ENCODE peak calls at places on chromosomes 12 and 14, in eight cellular contexts. L, G, Y, Z, S, O, B and U are unnamed samples.

GRCh38 chr12:6182279-6182898 is 17.8 kb upstream of the CD9 start:
- DNase-seq in S (peak), Y (peak), O (peak), L (peak), G (no peak), Z (peak), B (peak), U (peak)

GRCh38 chr14:100155049-100155621 is 4.3 kb downstream of the DEGS2 start:
- DNase-seq in S (peak), L (peak), B (peak), G (no peak), Z (no peak), Y (no peak), O (no peak), U (no peak)

GRCh38 chr12:68981536-68981935 is 48.6 kb upstream of the CPM start:
- DNase-seq in Z (no peak), S (no peak), L (peak), B (no peak), G (no peak), Y (no peak), O (no peak), U (no peak)

GRCh38 chr12:110563702-110564470 is 19.2 kb downstream of the PPTC7 start:
- DNase-seq in L (peak), Y (peak), O (no peak), G (no peak), B (no peak), S (no peak), Z (no peak), U (no peak)

GRCh38 chr14:84809158-84809557 is 720.8 kb upstream of the FLRT2 start:
- DNase-seq in Z (no peak), L (no peak), O (no peak), G (no peak), B (no peak), Y (no peak), S (no peak), U (no peak)

GRCh38 chr12:53235742-53236442 is 3.9 kb upstream of the RARG start:
- DNase-seq in S (no peak), L (no peak), Y (no peak), G (no peak), Z (peak), B (no peak), O (no peak), U (no peak)

GRCh38 chr14:28709571-28710305 is 56.8 kb upstream of the FOXG1 start:
- DNase-seq in B (no peak), O (no peak), L (no peak), G (no peak), Y (no peak), Z (no peak), S (no peak), U (no peak)

GRCh38 chr12:87266305-87266704 is 762.9 kb downstream of the C12orf50 start:
- DNase-seq in S (no peak), B (no peak), L (peak), G (no peak), O (no peak), Z (no peak), Y (no peak), U (no peak)

GRCh38 chr14:44369401-44370123 is 137.5 kb downstream of the FSCB start:
- DNase-seq in B (no peak), L (no peak), Z (no peak), O (no peak), S (no peak), G (no peak), Y (no peak), U (no peak)

GRCh38 chr14:87286826-87287225 is 706.2 kb downstream of the GALC start:
- DNase-seq in L (no peak), B (no peak), O (no peak), Z (no peak), S (no peak), G (no peak), Y (no peak), U (no peak)

GRCh38 chr14:101058571-101058970 is 155.0 kb upstream of the RTL1 start:
- DNase-seq in L (peak), S (no peak), O (no peak), Y (no peak), G (no peak), B (no peak), Z (no peak), U (no peak)

GRCh38 chr14:69247691-69248440 is 12.1 kb upstream of the GALNT16 start:
- DNase-seq in Y (peak), G (no peak), L (peak), S (no peak), Z (no peak), O (no peak), B (no peak), U (no peak)

GRCh38 chr14:75821828-75822521 is 159.8 kb downstream of the TGFB3 start:
- DNase-seq in B (no peak), Z (no peak), O (no peak), L (peak), Y (no peak), S (no peak), G (no peak), U (no peak)

GRCh38 chr12:90331821-90332220 is 623.2 kb downstream of the CCER1 start:
- DNase-seq in Z (no peak), B (no peak), G (no peak), Y (no peak), L (no peak), S (no peak), O (no peak), U (no peak)

GRCh38 chr12:16281157-16281556 is 3.7 kb upstream of the SLC15A5 start:
- DNase-seq in G (no peak), L (peak), O (no peak), Z (no peak), B (no peak), Y (no peak), S (no peak), U (no peak)

GRCh38 chr14:49550284-49551184 is 35.6 kb downstream of the RPS29 start:
- DNase-seq in O (no peak), G (no peak), L (peak), B (peak), S (no peak), Z (no peak), Y (no peak), U (no peak)

GRCh38 chr12:81797100-81797499 is 38.0 kb upstream of the PPFIA2 start:
- DNase-seq in L (peak), Y (no peak), O (no peak), B (peak), S (no peak), Z (no peak), G (no peak), U (no peak)
- TF ChIP-seq CTCF in L (peak), Y (no peak), O (no peak), B (no peak), S (peak), Z (no peak), G (no peak), U (peak)

DNA sequence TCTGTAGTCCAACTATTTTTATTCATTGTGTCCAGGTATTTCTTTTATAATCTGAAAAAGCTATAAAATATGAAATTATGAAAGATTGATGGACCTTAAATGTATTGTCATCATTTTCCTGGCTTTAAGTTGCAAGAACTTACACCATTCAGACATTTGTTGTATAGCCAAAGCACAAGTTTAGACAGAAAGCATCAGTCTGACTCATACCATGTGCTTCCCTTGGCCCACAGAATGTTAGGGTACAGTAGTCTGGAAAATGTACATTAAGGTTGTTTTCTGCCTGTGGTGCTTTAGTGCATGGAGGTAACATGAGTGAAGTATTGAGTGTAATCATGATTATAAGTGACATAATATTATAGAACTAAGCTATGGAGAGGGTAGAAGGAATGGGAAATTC is 1002.5 kb downstream of the BCL11B start:
- DNase-seq in Y (no peak), B (peak), Z (no peak), O (no peak), G (no peak), L (no peak), S (no peak), U (no peak)
- TF ChIP-seq CTCF in Y (no peak), B (no peak), Z (no peak), O (no peak), G (no peak), L (no peak), S (no peak), U (no peak)

GRCh38 chr12:28933864-28934527 is 215.1 kb upstream of the FAR2 start:
- DNase-seq in L (no peak), O (no peak), G (no peak), Y (no peak), B (no peak), S (no peak), Z (no peak), U (no peak)
- TF ChIP-seq CTCF in L (no peak), O (no peak), G (no peak), Y (no peak), B (no peak), S (no peak), Z (no peak), U (no peak)

GRCh38 chr12:40819427-40820108 is 127.3 kb downstream of the CNTN1 start:
- DNase-seq in O (peak), G (no peak), Z (peak), S (peak), Y (no peak), L (no peak), B (no peak), U (no peak)
- TF ChIP-seq CTCF in O (no peak), G (no peak), Z (no peak), S (no peak), Y (no peak), L (no peak), B (no peak), U (no peak)

GRCh38 chr12:103768467-103769123 is 72.4 kb downstream of the NT5DC3 start:
- DNase-seq in G (no peak), S (no peak), O (no peak), L (no peak), B (no peak), Y (no peak), Z (no peak), U (no peak)
- TF ChIP-seq CTCF in G (no peak), S (no peak), O (no peak), L (no peak), B (no peak), Y (no peak), Z (no peak), U (no peak)

DNA sequence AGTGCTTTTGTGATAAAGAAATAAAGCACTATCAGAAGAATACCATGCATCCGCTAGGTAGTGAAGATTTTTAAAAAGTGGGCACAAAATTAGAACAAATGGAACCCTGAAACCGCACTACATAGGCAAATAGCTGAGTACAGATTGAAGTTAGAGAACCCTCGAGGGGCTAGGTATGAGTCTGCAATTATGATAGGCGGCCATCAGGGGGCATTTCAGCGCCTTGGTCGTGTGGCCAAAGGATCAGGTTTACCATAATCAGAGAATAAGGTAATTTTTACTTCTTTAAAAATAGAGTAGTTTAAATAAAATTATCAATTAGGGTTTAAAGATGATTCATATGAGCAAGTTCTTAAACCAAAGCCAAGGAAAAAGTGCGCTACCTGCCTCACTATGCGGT is 129.8 kb downstream of the TMX1 start:
- DNase-seq in G (peak), Y (no peak), L (peak), O (no peak), B (no peak), Z (no peak), S (no peak), U (no peak)
- TF ChIP-seq CTCF in G (no peak), Y (no peak), L (peak), O (no peak), B (no peak), Z (peak), S (peak), U (peak)

DNA sequence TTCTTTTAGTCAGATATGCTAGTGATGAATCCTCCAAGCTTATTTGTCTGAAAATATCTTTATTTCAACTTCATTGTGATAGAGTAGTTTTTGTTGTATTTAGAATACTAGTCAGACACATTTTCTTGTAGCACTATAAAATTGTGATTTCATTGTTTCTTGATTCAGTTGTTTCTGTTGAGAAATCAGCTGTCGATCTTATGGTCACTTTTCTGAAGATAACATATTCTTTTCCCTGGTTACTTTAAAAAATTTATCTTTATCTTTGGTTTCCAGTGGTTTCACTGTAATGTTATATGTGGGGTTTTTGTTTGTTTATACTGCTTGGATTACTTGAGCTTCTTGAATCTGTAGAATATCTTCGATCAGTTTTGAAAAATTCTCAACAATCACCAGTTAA is 426.1 kb downstream of the SOX5 start:
- DNase-seq in Y (no peak), S (no peak), G (no peak), L (no peak), Z (no peak), O (no peak), B (no peak), U (no peak)
- TF ChIP-seq CTCF in Y (no peak), S (no peak), G (no peak), L (no peak), Z (no peak), O (no peak), B (no peak), U (no peak)

DNA sequence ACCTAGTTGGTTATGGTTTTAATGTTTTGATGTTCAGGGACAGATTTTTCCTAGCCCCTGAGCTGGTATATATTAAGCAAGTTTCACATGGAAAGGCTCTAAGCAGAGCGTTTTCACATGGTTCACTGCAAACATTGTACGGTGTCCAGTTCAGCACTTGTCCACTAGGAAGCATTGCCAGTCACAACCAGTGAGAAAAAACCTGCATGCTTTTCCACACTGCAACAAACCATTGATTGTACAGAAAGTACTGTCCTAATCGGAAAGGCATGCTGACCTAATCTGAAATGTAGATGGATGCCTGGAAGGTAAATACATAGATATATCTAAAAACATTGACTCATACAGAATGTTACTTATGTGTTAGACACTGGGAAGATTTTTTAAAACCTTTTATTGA is 25.0 kb upstream of the NPAS3 start:
- DNase-seq in B (no peak), Z (no peak), Y (no peak), O (no peak), G (no peak), S (no peak), L (peak), U (no peak)
- TF ChIP-seq CTCF in B (no peak), Z (no peak), Y (no peak), O (no peak), G (no peak), S (peak), L (peak), U (no peak)

GRCh38 chr12:25872137-25872536 is 86.3 kb upstream of the RASSF8 start:
- DNase-seq in B (no peak), Y (no peak), S (no peak), O (no peak), L (no peak), Z (no peak), G (no peak), U (no peak)
- TF ChIP-seq CTCF in B (no peak), Y (no peak), S (no peak), O (no peak), L (no peak), Z (no peak), G (no peak), U (no peak)

GRCh38 chr12:122867701-122868461 is 28.0 kb downstream of the VPS37B start:
- DNase-seq in O (peak), L (no peak), Z (peak), S (no peak), Y (no peak), G (no peak), B (peak), U (no peak)
- TF ChIP-seq CTCF in O (no peak), L (no peak), Z (peak), S (peak), Y (no peak), G (no peak), B (peak), U (no peak)